ENCODE peak calls at places on chromosome 17, in nine cellular contexts. Y, R, I, H, Z, S, V, W and O are unnamed samples.

GRCh38 chr17:273994-274832 is 78.4 kb downstream of the RPH3AL start:
- DNase-seq in R (no peak), H (no peak), Y (no peak), S (peak; percentile 53), V (no peak), W (no peak), I (no peak), Z (no peak), O (no peak)

GRCh38 chr17:31394544-31394943 is 3.1 kb downstream of the RAB11FIP4 start:
- DNase-seq in Y (no peak), H (peak; percentile 54), Z (peak; percentile 77), S (peak; percentile 67), I (peak; percentile 59), W (peak; percentile 67), R (peak; percentile 44), V (peak; percentile 87), O (peak; percentile 84)

GRCh38 chr17:55576237-55576998 is 65.2 kb upstream of the SMIM36 start:
- DNase-seq in Z (no peak), Y (no peak), H (no peak), V (no peak), I (no peak), S (no peak), R (peak; percentile 87), W (peak; percentile 67), O (no peak)

GRCh38 chr17:36089888-36090836 is at the start of gene CCL3:
- DNase-seq in H (no peak), Y (no peak), V (no peak), S (no peak), Z (no peak), I (peak; percentile 94), R (peak; percentile 2), W (no peak), O (no peak)

GRCh38 chr17:58172369-58173071 is 5.7 kb downstream of the OR4D2 start:
- DNase-seq in H (peak; percentile 52), W (no peak), S (no peak), R (peak; percentile 75), Z (no peak), I (peak; percentile 49), V (peak; percentile 58), Y (no peak), O (no peak)

GRCh38 chr17:48910370-48910769 is 2.2 kb downstream of the UBE2Z start:
- DNase-seq in Z (no peak), W (no peak), R (peak; percentile 44), V (no peak), H (no peak), I (no peak), S (no peak), Y (no peak), O (no peak)

GRCh38 chr17:76182016-76182764 is 41.1 kb upstream of the FOXJ1 start:
- DNase-seq in I (peak; percentile 90), S (peak; percentile 89), Z (peak; percentile 62), W (peak; percentile 85), V (peak; percentile 93), Y (peak; percentile 98), R (peak; percentile 98), H (peak; percentile 93), O (peak; percentile 84)

GRCh38 chr17:8234361-8235270 is 13.2 kb downstream of the CTC1 start:
- DNase-seq in Y (no peak), Z (no peak), S (no peak), R (no peak), V (no peak), I (no peak), H (no peak), W (no peak), O (no peak)

GRCh38 chr17:68600123-68600880 is 865 bp downstream of the FAM20A start:
- DNase-seq in R (no peak), S (peak; percentile 89), Y (peak; percentile 88), H (no peak), W (no peak), Z (peak; percentile 37), V (peak; percentile 66), I (no peak), O (peak; percentile 58)
- TF ChIP-seq CTCF in R (no peak), S (peak; percentile 37), Y (no peak), H (no peak), W (no peak), Z (no peak), V (peak; percentile 61), I (peak; percentile 3), O (peak; percentile 55)

GRCh38 chr17:20094777-20095176 is 85.6 kb downstream of the SPECC1 start:
- DNase-seq in Z (no peak), R (no peak), I (no peak), V (no peak), S (no peak), Y (no peak), W (no peak), H (no peak), O (no peak)

GRCh38 chr17:20092973-20093626 is 83.9 kb downstream of the SPECC1 start:
- DNase-seq in Y (no peak), W (no peak), Z (no peak), R (no peak), H (no peak), S (no peak), I (no peak), V (no peak), O (no peak)

GRCh38 chr17:20097362-20097761 is 88.2 kb downstream of the SPECC1 start:
- DNase-seq in W (no peak), S (no peak), Y (no peak), I (no peak), R (no peak), V (no peak), Z (no peak), H (no peak), O (no peak)

GRCh38 chr17:20096430-20096829 is 87.3 kb downstream of the SPECC1 start:
- DNase-seq in H (no peak), V (no peak), I (no peak), R (no peak), Z (no peak), S (no peak), W (no peak), Y (no peak), O (no peak)

DNA sequence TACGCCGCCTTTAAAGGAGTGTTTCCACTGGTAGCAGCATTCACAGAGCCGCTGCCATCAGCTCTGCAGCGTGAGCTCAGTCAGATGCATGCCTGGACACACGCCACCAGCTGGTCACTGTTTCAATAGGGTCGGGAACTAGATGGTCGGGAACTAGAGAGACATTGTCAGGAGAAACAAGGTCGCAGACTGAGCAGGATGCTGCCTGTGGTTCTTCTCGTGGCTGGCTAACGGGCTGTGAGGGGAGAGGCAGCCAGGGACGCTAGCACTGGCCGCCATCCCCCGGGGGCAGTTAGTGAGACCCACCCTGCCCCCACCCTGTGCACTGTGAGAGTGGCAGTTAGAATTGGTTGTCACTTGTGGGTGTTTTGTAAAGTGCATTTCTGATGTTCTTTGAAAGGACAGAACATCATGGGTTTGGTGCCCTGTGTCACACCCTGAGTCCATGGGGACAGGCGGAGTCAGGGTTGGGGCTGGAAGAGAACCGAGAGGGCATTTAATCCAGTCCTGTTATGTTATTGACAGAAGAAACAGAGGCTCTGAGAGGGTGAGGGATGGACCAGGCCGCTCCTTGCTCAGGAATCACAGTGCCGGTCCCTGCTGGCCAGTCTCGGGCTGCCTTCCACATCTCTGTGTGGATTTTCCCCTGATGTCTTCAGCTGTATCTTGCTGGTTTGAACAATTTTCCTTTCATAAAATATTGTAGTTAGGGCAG is 86.4 kb downstream of the SPECC1 start:
- DNase-seq in Y (no peak), V (peak; percentile 69), R (peak; percentile 63), I (no peak), S (no peak), Z (no peak), W (peak; percentile 35), H (peak; percentile 42), O (peak; percentile 24)
- TF ChIP-seq CTCF in Y (no peak), V (peak; percentile 78), R (peak; percentile 62), I (no peak), S (peak; percentile 19), Z (no peak), W (peak; percentile 52), H (peak; percentile 41), O (peak; percentile 53)

GRCh38 chr17:39166437-39167335 is 725 bp upstream of the ARL5C start:
- DNase-seq in Y (no peak), W (no peak), I (no peak), V (peak; percentile 31), Z (no peak), R (no peak), H (no peak), S (no peak), O (no peak)

GRCh38 chr17:39164675-39165143 is 1.3 kb downstream of the ARL5C start:
- DNase-seq in H (peak; percentile 82), R (peak; percentile 71), Y (peak; percentile 95), Z (peak; percentile 82), W (peak; percentile 92), S (peak; percentile 90), V (peak; percentile 80), I (peak; percentile 89), O (peak; percentile 60)

GRCh38 chr17:39165178-39165843 is 650 bp downstream of the ARL5C start:
- DNase-seq in W (no peak), Y (no peak), I (no peak), S (no peak), V (no peak), R (no peak), H (no peak), Z (no peak), O (no peak)

GRCh38 chr17:39167492-39167891 is 1.5 kb upstream of the ARL5C start:
- DNase-seq in V (no peak), R (no peak), Z (no peak), S (no peak), I (peak; percentile 71), W (peak; percentile 37), Y (no peak), H (no peak), O (no peak)

DNA sequence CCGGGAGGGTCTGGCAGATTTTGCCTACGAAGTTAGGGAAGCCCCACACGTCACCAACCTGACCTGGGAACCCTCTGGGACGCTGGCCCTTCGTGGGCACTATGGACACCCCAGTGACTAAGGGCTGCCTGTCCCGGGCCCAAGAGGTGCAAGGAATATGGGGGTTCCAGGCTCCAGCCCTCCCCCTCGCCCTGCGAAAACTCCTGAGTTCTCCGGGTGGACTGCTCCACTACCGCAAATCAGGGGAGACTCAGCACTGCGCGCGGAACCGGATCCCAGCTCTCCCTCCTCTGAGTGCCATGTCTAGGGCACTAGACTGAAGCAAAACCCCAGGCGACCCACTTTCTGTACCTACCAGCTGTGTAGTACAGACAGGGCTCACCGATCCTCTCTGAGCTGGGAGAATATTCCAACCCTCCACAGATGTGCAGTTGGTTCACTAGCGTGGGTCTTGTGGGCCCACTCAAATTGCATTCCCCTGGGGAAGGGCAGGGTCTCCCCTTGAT is at the start of gene ARL5C:
- DNase-seq in S (no peak), W (no peak), Z (no peak), V (no peak), I (no peak), H (no peak), R (no peak), Y (no peak), O (no peak)
- TF ChIP-seq CTCF in S (no peak), W (no peak), Z (no peak), V (no peak), I (no peak), H (no peak), R (no peak), Y (no peak), O (no peak)

DNA sequence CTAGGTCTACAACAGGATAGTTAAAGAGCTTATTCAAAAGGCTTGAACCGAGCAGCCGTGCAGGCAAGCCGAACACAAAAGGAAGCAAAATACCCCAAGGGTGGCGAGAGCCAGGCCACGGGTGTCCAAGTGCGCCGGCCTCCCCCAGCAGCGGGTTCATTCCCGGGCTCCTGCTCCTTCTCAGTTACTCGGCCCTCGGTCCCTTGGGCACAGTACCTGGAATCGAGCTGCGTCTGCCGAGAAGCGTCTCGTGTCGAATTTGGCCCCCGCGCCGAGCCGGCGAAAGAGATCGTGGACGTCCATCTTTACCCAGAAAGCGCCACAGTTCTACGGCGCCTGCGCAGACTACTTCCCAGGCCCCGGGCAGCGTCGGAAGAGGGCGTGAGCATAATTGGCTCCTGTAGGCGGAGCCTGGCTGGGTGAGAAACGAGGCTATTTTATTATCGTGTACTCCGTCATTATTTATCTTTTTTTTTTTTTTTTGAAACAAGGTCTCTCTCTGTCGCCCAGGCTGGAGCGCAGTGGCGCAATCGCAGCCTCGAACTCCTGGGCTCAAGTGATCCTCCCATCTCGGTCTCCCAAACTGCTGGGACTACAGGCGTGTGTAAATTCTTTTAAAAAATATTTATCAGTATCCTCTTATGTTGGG is at the start of gene DDX52:
- DNase-seq in Z (peak; percentile 81), R (peak; percentile 85), W (peak; percentile 90), H (peak; percentile 89), I (peak; percentile 96), Y (peak; percentile 97), V (peak; percentile 94), S (peak; percentile 95), O (peak; percentile 76)
- TF ChIP-seq CTCF in Z (no peak), R (no peak), W (peak; percentile 8), H (no peak), I (no peak), Y (no peak), V (peak; percentile 31), S (peak; percentile 13), O (no peak)